ENCODE peak calls at places on chromosome 14, in eight cellular contexts. One of them, this sample, is unnamed. For H3K9me3, the result is how much of the 10 kb centered on the place peaks cover.

GRCh38 chr14:68401855-68402254 is 391.0 kb downstream of the ZFP36L1 start:
- DNase-seq in stomach: no peak
- DNase-seq in H9: no peak
- DNase-seq in CD4-positive, alpha-beta T cell: no peak
- DNase-seq in HCT116: no peak
- DNase-seq in A549: no peak
- DNase-seq in naive thymus-derived CD4-positive, alpha-beta T cell: no peak
- DNase-seq in neuronal stem cell: no peak
- DNase-seq in this sample: no peak

GRCh38 chr14:67108230-67108629 is 81.0 kb upstream of the GARIN2 start:
- DNase-seq in naive thymus-derived CD4-positive, alpha-beta T cell: no peak
- DNase-seq in neuronal stem cell: no peak
- DNase-seq in CD4-positive, alpha-beta T cell: no peak
- DNase-seq in H9: no peak
- DNase-seq in stomach: no peak
- DNase-seq in HCT116: no peak
- DNase-seq in A549: no peak
- DNase-seq in this sample: no peak

GRCh38 chr14:65496178-65496993 is 83.9 kb downstream of the FUT8 start:
- DNase-seq in HCT116: no peak
- DNase-seq in CD4-positive, alpha-beta T cell: no peak
- DNase-seq in naive thymus-derived CD4-positive, alpha-beta T cell: no peak
- DNase-seq in H9: no peak
- DNase-seq in A549: no peak
- DNase-seq in neuronal stem cell: no peak
- DNase-seq in stomach: no peak
- DNase-seq in this sample: no peak

GRCh38 chr14:65791551-65791981 is 379.0 kb downstream of the FUT8 start:
- DNase-seq in A549: no peak
- DNase-seq in CD4-positive, alpha-beta T cell: no peak
- DNase-seq in neuronal stem cell: no peak
- DNase-seq in HCT116: no peak
- DNase-seq in H9: no peak
- DNase-seq in stomach: no peak
- DNase-seq in naive thymus-derived CD4-positive, alpha-beta T cell: no peak
- DNase-seq in this sample: no peak

GRCh38 chr14:39582028-39582654 is 149.9 kb upstream of the FBXO33 start:
- DNase-seq in CD4-positive, alpha-beta T cell: no peak
- DNase-seq in H9: no peak
- DNase-seq in HCT116: no peak
- DNase-seq in stomach: no peak
- DNase-seq in A549: no peak
- DNase-seq in neuronal stem cell: no peak
- DNase-seq in naive thymus-derived CD4-positive, alpha-beta T cell: no peak
- DNase-seq in this sample: no peak

GRCh38 chr14:94046696-94047250 is 20.6 kb downstream of the OTUB2 start:
- DNase-seq in HCT116: no peak
- DNase-seq in naive thymus-derived CD4-positive, alpha-beta T cell: no peak
- DNase-seq in CD4-positive, alpha-beta T cell: no peak
- DNase-seq in neuronal stem cell: no peak
- DNase-seq in A549: no peak
- DNase-seq in stomach: no peak
- DNase-seq in H9: peak
- DNase-seq in this sample: no peak

GRCh38 chr14:63492391-63492790 is 50.8 kb downstream of the PPP2R5E start:
- DNase-seq in stomach: no peak
- DNase-seq in H9: no peak
- DNase-seq in A549: no peak
- DNase-seq in CD4-positive, alpha-beta T cell: no peak
- DNase-seq in naive thymus-derived CD4-positive, alpha-beta T cell: no peak
- DNase-seq in HCT116: no peak
- DNase-seq in neuronal stem cell: no peak
- DNase-seq in this sample: no peak

GRCh38 chr14:57390037-57390805 is at the start of gene NAA30:
- DNase-seq in CD4-positive, alpha-beta T cell: peak
- DNase-seq in neuronal stem cell: peak
- DNase-seq in HCT116: peak
- DNase-seq in stomach: peak
- DNase-seq in H9: peak
- DNase-seq in naive thymus-derived CD4-positive, alpha-beta T cell: peak
- DNase-seq in A549: peak
- DNase-seq in this sample: peak

GRCh38 chr14:51211149-51211548 is 28.9 kb upstream of the TMX1 start:
- DNase-seq in CD4-positive, alpha-beta T cell: no peak
- DNase-seq in HCT116: no peak
- DNase-seq in A549: no peak
- DNase-seq in stomach: peak
- DNase-seq in naive thymus-derived CD4-positive, alpha-beta T cell: no peak
- DNase-seq in H9: no peak
- DNase-seq in neuronal stem cell: no peak
- DNase-seq in this sample: no peak

GRCh38 chr14:38791862-38792261 is 311.2 kb downstream of the SEC23A start:
- DNase-seq in stomach: no peak
- DNase-seq in A549: no peak
- DNase-seq in neuronal stem cell: peak
- DNase-seq in HCT116: no peak
- DNase-seq in H9: no peak
- DNase-seq in CD4-positive, alpha-beta T cell: no peak
- DNase-seq in naive thymus-derived CD4-positive, alpha-beta T cell: no peak
- DNase-seq in this sample: no peak

GRCh38 chr14:80215756-80216581 is 4.7 kb upstream of the DIO2 start:
- DNase-seq in neuronal stem cell: no peak
- DNase-seq in stomach: peak
- DNase-seq in naive thymus-derived CD4-positive, alpha-beta T cell: no peak
- DNase-seq in H9: peak
- DNase-seq in A549: peak
- DNase-seq in CD4-positive, alpha-beta T cell: no peak
- DNase-seq in HCT116: no peak
- DNase-seq in this sample: no peak

GRCh38 chr14:34650786-34651584 is 21.0 kb upstream of the SNX6 start:
- DNase-seq in neuronal stem cell: no peak
- DNase-seq in A549: peak
- DNase-seq in naive thymus-derived CD4-positive, alpha-beta T cell: no peak
- DNase-seq in CD4-positive, alpha-beta T cell: no peak
- DNase-seq in stomach: no peak
- DNase-seq in HCT116: peak
- DNase-seq in H9: no peak
- DNase-seq in this sample: no peak

GRCh38 chr14:55352201-55352600 is 59.4 kb downstream of the ATG14 start:
- DNase-seq in A549: no peak
- DNase-seq in H9: no peak
- DNase-seq in stomach: no peak
- DNase-seq in HCT116: no peak
- DNase-seq in neuronal stem cell: no peak
- DNase-seq in CD4-positive, alpha-beta T cell: no peak
- DNase-seq in naive thymus-derived CD4-positive, alpha-beta T cell: no peak
- DNase-seq in this sample: no peak

GRCh38 chr14:64126548-64126947 is 167.6 kb downstream of the ESR2 start:
- DNase-seq in A549: no peak
- DNase-seq in CD4-positive, alpha-beta T cell: no peak
- DNase-seq in stomach: no peak
- DNase-seq in H9: no peak
- DNase-seq in naive thymus-derived CD4-positive, alpha-beta T cell: no peak
- DNase-seq in HCT116: no peak
- DNase-seq in neuronal stem cell: no peak
- DNase-seq in this sample: no peak

GRCh38 chr14:95487669-95488084 is 28.8 kb downstream of the SYNE3 start:
- DNase-seq in A549: no peak
- DNase-seq in CD4-positive, alpha-beta T cell: no peak
- DNase-seq in stomach: no peak
- DNase-seq in naive thymus-derived CD4-positive, alpha-beta T cell: no peak
- DNase-seq in H9: no peak
- DNase-seq in neuronal stem cell: no peak
- DNase-seq in HCT116: no peak
- DNase-seq in this sample: no peak

GRCh38 chr14:74882103-74882920 is 596 bp downstream of the DLST start:
- DNase-seq in HCT116: no peak
- DNase-seq in stomach: peak
- DNase-seq in H9: no peak
- DNase-seq in A549: peak
- DNase-seq in CD4-positive, alpha-beta T cell: peak
- DNase-seq in naive thymus-derived CD4-positive, alpha-beta T cell: no peak
- DNase-seq in neuronal stem cell: peak
- DNase-seq in this sample: peak

GRCh38 chr14:31700282-31701074 is 139.3 kb downstream of the NUBPL start:
- DNase-seq in naive thymus-derived CD4-positive, alpha-beta T cell: no peak
- DNase-seq in stomach: no peak
- DNase-seq in HCT116: no peak
- DNase-seq in A549: no peak
- DNase-seq in neuronal stem cell: no peak
- DNase-seq in CD4-positive, alpha-beta T cell: no peak
- DNase-seq in H9: no peak
- DNase-seq in this sample: no peak

GRCh38 chr14:52686176-52686575 is 9.2 kb downstream of the ERO1A start:
- DNase-seq in stomach: no peak
- DNase-seq in HCT116: no peak
- DNase-seq in neuronal stem cell: no peak
- DNase-seq in CD4-positive, alpha-beta T cell: no peak
- DNase-seq in A549: no peak
- DNase-seq in H9: no peak
- DNase-seq in naive thymus-derived CD4-positive, alpha-beta T cell: no peak
- DNase-seq in this sample: no peak
- H3K9me3 ChIP-seq in stomach: under half
- H3K9me3 ChIP-seq in HCT116: under half
- H3K9me3 ChIP-seq in neuronal stem cell: under half
- H3K9me3 ChIP-seq in CD4-positive, alpha-beta T cell: under half
- H3K9me3 ChIP-seq in A549: under half
- H3K9me3 ChIP-seq in H9: under half
- H3K9me3 ChIP-seq in naive thymus-derived CD4-positive, alpha-beta T cell: under half
- H3K9me3 ChIP-seq in this sample: under half

DNA sequence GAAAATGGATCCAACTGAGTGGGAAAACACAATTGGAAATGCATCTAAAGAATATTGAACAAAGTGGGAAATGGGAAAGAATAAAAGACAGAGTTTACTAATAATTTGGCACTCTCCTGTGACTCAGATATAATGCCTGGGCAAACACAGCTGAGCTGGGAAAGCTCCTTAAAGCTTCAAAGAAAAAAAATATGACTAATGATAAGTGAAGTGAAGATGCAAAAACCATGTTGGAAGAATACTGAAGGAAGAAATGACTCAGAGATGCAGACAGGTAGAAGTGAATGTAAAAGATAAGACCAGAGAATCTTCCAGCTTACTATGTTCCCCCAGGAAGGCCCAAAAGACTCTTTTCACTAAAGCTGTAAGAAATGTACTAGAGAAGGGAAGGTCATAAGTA is 62.4 kb upstream of the FOXG1 start:
- DNase-seq in stomach: no peak
- DNase-seq in H9: no peak
- DNase-seq in neuronal stem cell: no peak
- DNase-seq in A549: no peak
- DNase-seq in naive thymus-derived CD4-positive, alpha-beta T cell: no peak
- DNase-seq in HCT116: no peak
- DNase-seq in CD4-positive, alpha-beta T cell: no peak
- DNase-seq in this sample: no peak
- H3K9me3 ChIP-seq in stomach: under half
- H3K9me3 ChIP-seq in H9: under half
- H3K9me3 ChIP-seq in neuronal stem cell: under half
- H3K9me3 ChIP-seq in A549: under half
- H3K9me3 ChIP-seq in naive thymus-derived CD4-positive, alpha-beta T cell: under half
- H3K9me3 ChIP-seq in HCT116: under half
- H3K9me3 ChIP-seq in CD4-positive, alpha-beta T cell: under half
- H3K9me3 ChIP-seq in this sample: under half

GRCh38 chr14:104680806-104681688 is 8.4 kb upstream of the INF2 start:
- DNase-seq in neuronal stem cell: no peak
- DNase-seq in A549: peak
- DNase-seq in stomach: peak
- DNase-seq in H9: no peak
- DNase-seq in CD4-positive, alpha-beta T cell: no peak
- DNase-seq in HCT116: no peak
- DNase-seq in naive thymus-derived CD4-positive, alpha-beta T cell: no peak
- DNase-seq in this sample: no peak

GRCh38 chr14:104677506-104678332 is 11.7 kb upstream of the INF2 start:
- DNase-seq in CD4-positive, alpha-beta T cell: peak
- DNase-seq in naive thymus-derived CD4-positive, alpha-beta T cell: peak
- DNase-seq in A549: peak
- DNase-seq in H9: peak
- DNase-seq in stomach: peak
- DNase-seq in HCT116: no peak
- DNase-seq in neuronal stem cell: peak
- DNase-seq in this sample: peak

GRCh38 chr14:104680056-104680805 is 9.2 kb upstream of the INF2 start:
- DNase-seq in naive thymus-derived CD4-positive, alpha-beta T cell: no peak
- DNase-seq in neuronal stem cell: no peak
- DNase-seq in CD4-positive, alpha-beta T cell: no peak
- DNase-seq in H9: no peak
- DNase-seq in A549: peak
- DNase-seq in HCT116: no peak
- DNase-seq in stomach: peak
- DNase-seq in this sample: no peak

GRCh38 chr14:104678346-104678745 is 11.1 kb upstream of the INF2 start:
- DNase-seq in neuronal stem cell: no peak
- DNase-seq in naive thymus-derived CD4-positive, alpha-beta T cell: no peak
- DNase-seq in HCT116: no peak
- DNase-seq in CD4-positive, alpha-beta T cell: no peak
- DNase-seq in stomach: no peak
- DNase-seq in A549: no peak
- DNase-seq in H9: no peak
- DNase-seq in this sample: no peak

DNA sequence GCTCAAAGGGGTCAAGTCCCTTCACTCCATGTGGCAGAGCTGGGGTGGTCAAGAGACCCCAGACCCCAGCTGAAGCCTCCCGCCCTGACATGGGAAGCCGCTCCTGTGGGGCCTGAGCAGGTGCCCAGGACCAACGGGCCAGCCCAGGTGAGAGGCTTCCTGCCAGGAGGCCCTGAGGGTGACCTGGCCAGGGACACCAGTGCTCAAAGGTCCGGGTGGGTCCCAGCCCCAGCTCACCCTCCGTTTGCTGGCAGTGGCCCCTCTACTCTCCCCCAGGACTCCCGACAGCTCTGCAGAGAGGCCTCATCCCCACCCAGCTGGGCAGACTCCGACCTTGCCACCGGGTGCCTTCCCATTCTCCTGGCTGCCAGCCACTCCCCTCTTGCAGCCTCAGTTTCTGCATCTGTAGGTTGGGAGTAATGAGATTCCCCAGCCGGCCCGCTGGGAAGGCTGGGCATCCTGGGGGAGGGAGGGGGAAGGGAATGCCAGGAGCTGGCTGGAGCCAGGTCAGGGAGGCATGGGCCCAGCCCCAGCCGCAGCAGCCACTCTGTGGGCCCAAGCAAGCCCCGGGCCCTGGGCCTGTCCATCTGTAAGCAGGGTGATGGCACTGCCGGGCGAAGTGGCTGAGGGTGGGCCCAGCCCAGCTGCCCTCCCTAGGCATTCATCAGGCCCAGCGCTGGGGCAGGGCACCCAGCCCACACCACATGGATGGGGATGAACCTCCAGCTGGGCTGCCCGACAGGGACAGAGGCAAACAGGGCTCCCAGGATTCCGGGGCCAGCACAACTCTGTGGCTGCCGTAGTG is 10.3 kb upstream of the INF2 start:
- DNase-seq in neuronal stem cell: no peak
- DNase-seq in CD4-positive, alpha-beta T cell: no peak
- DNase-seq in naive thymus-derived CD4-positive, alpha-beta T cell: no peak
- DNase-seq in A549: no peak
- DNase-seq in HCT116: no peak
- DNase-seq in H9: no peak
- DNase-seq in stomach: no peak
- DNase-seq in this sample: no peak
- H3K9me3 ChIP-seq in neuronal stem cell: under half
- H3K9me3 ChIP-seq in CD4-positive, alpha-beta T cell: under half
- H3K9me3 ChIP-seq in naive thymus-derived CD4-positive, alpha-beta T cell: under half
- H3K9me3 ChIP-seq in A549: under half
- H3K9me3 ChIP-seq in HCT116: under half
- H3K9me3 ChIP-seq in H9: under half
- H3K9me3 ChIP-seq in stomach: under half
- H3K9me3 ChIP-seq in this sample: under half

GRCh38 chr14:105664691-105665090 is 138.3 kb downstream of the TMEM121 start:
- DNase-seq in naive thymus-derived CD4-positive, alpha-beta T cell: no peak
- DNase-seq in A549: no peak
- DNase-seq in H9: no peak
- DNase-seq in stomach: no peak
- DNase-seq in HCT116: no peak
- DNase-seq in CD4-positive, alpha-beta T cell: no peak
- DNase-seq in neuronal stem cell: no peak
- DNase-seq in this sample: no peak
- H3K9me3 ChIP-seq in naive thymus-derived CD4-positive, alpha-beta T cell: under half
- H3K9me3 ChIP-seq in A549: under half
- H3K9me3 ChIP-seq in H9: half or more
- H3K9me3 ChIP-seq in stomach: under half
- H3K9me3 ChIP-seq in HCT116: under half
- H3K9me3 ChIP-seq in CD4-positive, alpha-beta T cell: under half
- H3K9me3 ChIP-seq in neuronal stem cell: under half
- H3K9me3 ChIP-seq in this sample: under half